ENCODE peak calls at places on chromosomes 12 and 14, in five cellular contexts. O is HepG2, U is neural progenitor cell, Q is mesenchymal stem cell, W is right cardiac atrium. G is an unnamed sample.

GRCh38 chr12:48126953-48127630 is 7.9 kb downstream of the PFKM start:
- DNase-seq in O (no peak), U (no peak), Q (no peak), W (no peak), G (no peak)

GRCh38 chr14:91835920-91836843 is 31.2 kb downstream of the TC2N start:
- DNase-seq in O (no peak), U (peak; percentile 89), Q (peak; percentile 4), W (peak; percentile 73), G (no peak)

GRCh38 chr14:50064993-50065392 is 51.4 kb downstream of the VCPKMT start:
- DNase-seq in O (no peak), U (no peak), Q (peak; percentile 40), W (no peak), G (peak; percentile 13)

GRCh38 chr14:79375336-79375735 is 836.0 kb downstream of the DIO2 start:
- DNase-seq in O (no peak), U (no peak), Q (no peak), W (no peak), G (no peak)

GRCh38 chr14:85254718-85255117 is 275.2 kb upstream of the FLRT2 start:
- DNase-seq in O (no peak), U (no peak), Q (no peak), W (no peak), G (no peak)

GRCh38 chr14:52873694-52874093 is 77.2 kb downstream of the FERMT2 start:
- DNase-seq in O (no peak), U (no peak), Q (peak; percentile 46), W (peak; percentile 59), G (no peak)

GRCh38 chr12:131218291-131219172 is 264.8 kb downstream of the ADGRD1 start:
- DNase-seq in O (no peak), U (peak; percentile 41), Q (no peak), W (no peak), G (no peak)

GRCh38 chr14:59342516-59343484 is 122.4 kb downstream of the GPR135 start:
- DNase-seq in O (no peak), U (no peak), Q (no peak), W (peak; percentile 46), G (no peak)

GRCh38 chr12:130086248-130086647 is 76.0 kb upstream of the FZD10 start:
- DNase-seq in O (no peak), U (no peak), Q (no peak), W (no peak), G (no peak)

GRCh38 chr14:104665663-104666522 is 23.5 kb upstream of the INF2 start:
- DNase-seq in O (peak; percentile 96), U (peak; percentile 95), Q (no peak), W (no peak), G (peak; percentile 89)

GRCh38 chr14:24251880-24252288 is 9.5 kb upstream of the TINF2 start:
- DNase-seq in O (no peak), U (no peak), Q (peak; percentile 78), W (no peak), G (no peak)

GRCh38 chr14:45199246-45199645 is 53.8 kb downstream of the MIS18BP1 start:
- DNase-seq in O (no peak), U (no peak), Q (peak; percentile 33), W (no peak), G (no peak)

GRCh38 chr12:123506059-123506842 is 27.3 kb downstream of the RILPL1 start:
- DNase-seq in O (no peak), U (no peak), Q (no peak), W (no peak), G (no peak)

GRCh38 chr12:20188930-20189653 is 179.2 kb upstream of the PDE3A start:
- DNase-seq in O (peak; percentile 35), U (peak; percentile 47), Q (peak; percentile 42), W (no peak), G (no peak)

GRCh38 chr14:99793213-99794155 is at the start of gene EML1:
- DNase-seq in O (peak; percentile 41), U (peak; percentile 96), Q (peak; percentile 79), W (peak; percentile 91), G (peak; percentile 76)

GRCh38 chr12:45336331-45336730 is 120.4 kb downstream of the ANO6 start:
- DNase-seq in O (no peak), U (no peak), Q (peak; percentile 97), W (no peak), G (no peak)

GRCh38 chr12:122956028-122956427 is 10.2 kb downstream of the ABCB9 start:
- DNase-seq in O (no peak), U (no peak), Q (no peak), W (no peak), G (no peak)

GRCh38 chr12:51270847-51271518 is 768 bp upstream of the SMAGP start:
- DNase-seq in O (peak; percentile 56), U (no peak), Q (peak; percentile 73), W (no peak), G (no peak)

GRCh38 chr14:32085845-32086383 is 8.8 kb downstream of the ARHGAP5 start:
- DNase-seq in O (no peak), U (no peak), Q (no peak), W (no peak), G (no peak)

GRCh38 chr14:63727736-63728728 is at the start of gene SGPP1:
- DNase-seq in O (peak; percentile 65), U (peak; percentile 92), Q (peak; percentile 74), W (peak; percentile 85), G (peak; percentile 82)

GRCh38 chr14:103074699-103075341 is 9.2 kb upstream of the LBHD2 start:
- DNase-seq in O (peak; percentile 70), U (no peak), Q (no peak), W (peak; percentile 94), G (no peak)

GRCh38 chr14:104559769-104560585 is 19.6 kb upstream of the C14orf180 start:
- DNase-seq in O (no peak), U (no peak), Q (no peak), W (peak; percentile 8), G (no peak)

GRCh38 chr14:23521785-23522640 is 29.6 kb downstream of the ZFHX2 start:
- DNase-seq in O (no peak), U (no peak), Q (no peak), W (no peak), G (no peak)

GRCh38 chr12:6053541-6053940 is 70.9 kb downstream of the VWF start:
- DNase-seq in O (peak; percentile 33), U (no peak), Q (no peak), W (no peak), G (no peak)

GRCh38 chr12:22396253-22396652 is 61.7 kb upstream of the ST8SIA1 start:
- DNase-seq in O (no peak), U (no peak), Q (no peak), W (no peak), G (no peak)

DNA sequence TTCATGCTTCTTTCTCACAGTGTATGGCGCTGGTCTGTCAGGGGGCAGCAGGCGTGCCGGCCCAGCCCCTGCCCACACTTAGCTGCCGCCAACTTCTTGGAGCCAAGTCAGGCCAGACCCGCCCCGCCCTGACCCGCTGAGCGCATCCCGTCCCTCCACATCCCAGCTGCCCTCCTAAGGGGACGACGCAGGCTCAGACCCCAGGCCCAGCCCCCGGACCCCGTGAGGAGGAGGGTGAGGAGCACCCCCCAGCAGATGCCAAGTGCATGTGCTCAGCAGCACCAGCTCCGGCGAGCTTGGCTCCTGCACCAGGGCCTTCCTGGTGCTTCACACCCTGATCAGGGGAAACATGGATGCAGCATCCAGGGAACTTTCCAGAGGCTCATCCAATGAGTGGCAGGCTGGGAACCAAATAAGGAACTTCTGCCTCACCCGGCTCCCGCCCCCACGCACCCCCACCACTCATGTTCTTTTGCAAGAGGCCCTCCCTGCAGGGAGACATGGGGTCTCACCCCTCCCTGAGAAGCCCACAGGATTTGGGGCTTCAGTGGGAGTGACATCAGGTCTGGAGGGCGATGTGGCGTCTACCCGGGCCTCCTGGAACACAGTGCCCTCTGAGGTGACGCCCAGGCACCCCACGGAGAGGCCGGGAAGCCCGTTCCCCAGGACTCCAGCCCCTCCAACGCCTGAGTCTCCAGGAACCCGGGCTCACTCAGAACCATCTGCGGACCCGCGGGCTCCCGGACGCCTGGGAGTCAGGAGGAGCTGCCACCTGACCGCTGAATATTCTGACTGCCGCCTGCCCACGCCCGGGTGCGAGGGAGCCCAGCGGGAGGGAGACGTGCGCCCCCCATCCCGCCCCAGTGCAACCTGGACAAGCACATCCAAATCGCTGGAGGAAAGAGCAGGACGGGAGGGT is 70.0 kb upstream of the GALNT9 start:
- DNase-seq in O (no peak), U (no peak), Q (no peak), W (peak; percentile 4), G (no peak)
- H3K27ac ChIP-seq in O (no peak overlapping the region), U (no peak overlapping the region), Q (no peak overlapping the region), W (no peak overlapping the region), G (no peak overlapping the region)

DNA sequence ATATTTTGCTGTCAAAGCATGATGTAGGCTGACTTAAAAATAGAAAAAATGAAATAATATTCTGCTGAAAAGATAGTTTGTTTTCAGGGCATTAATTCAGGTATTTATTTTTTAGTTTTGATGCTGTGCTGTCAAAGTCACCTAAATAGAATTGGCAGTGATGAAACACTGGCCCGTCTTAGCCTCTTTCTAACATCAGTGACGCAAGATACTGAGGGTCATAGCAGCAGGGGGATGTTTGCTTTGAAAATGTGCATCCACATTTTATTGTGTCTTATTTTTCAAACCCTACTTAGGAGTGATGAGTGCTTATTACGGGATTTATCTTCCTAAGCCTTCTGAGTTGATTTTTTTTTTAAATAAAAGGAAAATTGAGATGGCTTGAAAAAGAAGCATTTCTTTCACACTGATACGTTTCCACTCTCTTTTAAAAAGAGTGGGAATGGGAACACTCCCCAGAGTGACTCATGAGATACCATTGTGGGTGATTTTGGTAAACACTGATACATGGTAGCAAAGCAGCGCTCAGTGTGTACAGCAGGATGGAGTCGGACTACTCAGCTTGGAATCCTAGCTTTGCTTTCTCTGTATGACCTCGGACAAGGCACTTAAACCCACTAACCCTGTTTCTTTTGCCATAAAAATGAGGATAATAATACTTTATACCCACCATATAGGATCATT is 290.8 kb downstream of the ERC1 start:
- DNase-seq in O (no peak), U (no peak), Q (peak; percentile 76), W (no peak), G (no peak)
- H3K27ac ChIP-seq in O (no peak overlapping the region), U (no peak overlapping the region), Q (no peak overlapping the region), W (no peak overlapping the region), G (no peak overlapping the region)

GRCh38 chr12:9730011-9730410 is 2.9 kb downstream of the CLECL1 start:
- DNase-seq in O (no peak), U (no peak), Q (no peak), W (no peak), G (no peak)

GRCh38 chr12:9732966-9733461 is at the start of gene CLECL1:
- DNase-seq in O (no peak), U (no peak), Q (no peak), W (no peak), G (no peak)

GRCh38 chr12:9731797-9732196 is 1.1 kb downstream of the CLECL1 start:
- DNase-seq in O (no peak), U (no peak), Q (no peak), W (no peak), G (no peak)

GRCh38 chr12:9730591-9730990 is 2.3 kb downstream of the CLECL1 start:
- DNase-seq in O (no peak), U (no peak), Q (no peak), W (no peak), G (no peak)

DNA sequence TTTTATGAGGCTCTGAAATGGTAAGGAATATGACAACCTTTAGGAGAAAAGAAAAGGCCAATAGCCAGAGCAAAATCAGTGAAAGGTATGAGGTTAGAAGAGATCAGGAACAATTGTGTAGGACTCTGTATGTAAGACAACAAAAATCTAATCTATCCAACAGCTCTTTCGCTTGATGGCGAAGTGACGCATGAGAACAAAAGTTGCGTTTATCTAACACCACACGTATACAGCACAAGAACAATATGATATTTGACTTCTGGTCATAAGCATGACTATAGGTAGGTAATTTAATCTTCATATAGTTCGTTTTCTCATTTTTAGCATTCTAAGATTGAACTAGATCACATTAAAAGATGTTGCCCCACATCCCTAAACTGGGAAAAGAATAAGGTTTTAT is 1.5 kb downstream of the CLECL1 start:
- DNase-seq in O (no peak), U (no peak), Q (no peak), W (no peak), G (no peak)
- H3K27ac ChIP-seq in O (no peak overlapping the region), U (no peak overlapping the region), Q (no peak overlapping the region), W (no peak overlapping the region), G (no peak overlapping the region)

GRCh38 chr12:14946856-14947255 is 8.5 kb upstream of the ERP27 start:
- DNase-seq in O (no peak), U (no peak), Q (no peak), W (no peak), G (no peak)
- H3K27ac ChIP-seq in O (no peak overlapping the region), U (no peak overlapping the region), Q (no peak overlapping the region), W (no peak overlapping the region), G (no peak overlapping the region)

G was measured in substantia nigra.